ENCODE peak calls at places on chromosomes 2 and 18, in six cellular contexts. One of them, this sample, is unnamed.

GRCh38 chr18:79477711-79478483 is 82.2 kb downstream of the NFATC1 start:
- DNase-seq in fibroblast of pulmonary artery: no peak
- DNase-seq in fibroblast of mammary gland: no peak
- DNase-seq in hepatocyte: no peak
- DNase-seq in WERI-Rb-1: no peak
- DNase-seq in mucosa of descending colon: peak
- DNase-seq in this sample: no peak

GRCh38 chr2:152098798-152099654 is at the start of gene CACNB4:
- DNase-seq in WERI-Rb-1: peak
- DNase-seq in hepatocyte: peak
- DNase-seq in mucosa of descending colon: no peak
- DNase-seq in fibroblast of pulmonary artery: peak
- DNase-seq in fibroblast of mammary gland: peak
- DNase-seq in this sample: no peak

GRCh38 chr2:206543073-206543472 is 99.2 kb upstream of the FAM237A start:
- DNase-seq in hepatocyte: no peak
- DNase-seq in WERI-Rb-1: no peak
- DNase-seq in mucosa of descending colon: no peak
- DNase-seq in fibroblast of pulmonary artery: no peak
- DNase-seq in fibroblast of mammary gland: no peak
- DNase-seq in this sample: no peak

GRCh38 chr2:10787176-10787968 is 25.2 kb downstream of the PDIA6 start:
- DNase-seq in fibroblast of pulmonary artery: no peak
- DNase-seq in hepatocyte: no peak
- DNase-seq in WERI-Rb-1: peak
- DNase-seq in fibroblast of mammary gland: peak
- DNase-seq in mucosa of descending colon: no peak
- DNase-seq in this sample: no peak

GRCh38 chr2:111975053-111975552 is 76.7 kb downstream of the MERTK start:
- DNase-seq in hepatocyte: peak
- DNase-seq in fibroblast of pulmonary artery: peak
- DNase-seq in WERI-Rb-1: no peak
- DNase-seq in mucosa of descending colon: no peak
- DNase-seq in fibroblast of mammary gland: peak
- DNase-seq in this sample: no peak

GRCh38 chr2:120419073-120419472 is 73.1 kb downstream of the INHBB start:
- DNase-seq in fibroblast of pulmonary artery: no peak
- DNase-seq in hepatocyte: no peak
- DNase-seq in mucosa of descending colon: no peak
- DNase-seq in fibroblast of mammary gland: no peak
- DNase-seq in WERI-Rb-1: no peak
- DNase-seq in this sample: no peak

GRCh38 chr18:59453468-59453961 is 94.5 kb upstream of the LMAN1 start:
- DNase-seq in WERI-Rb-1: no peak
- DNase-seq in hepatocyte: peak
- DNase-seq in fibroblast of mammary gland: no peak
- DNase-seq in fibroblast of pulmonary artery: no peak
- DNase-seq in mucosa of descending colon: no peak
- DNase-seq in this sample: no peak

GRCh38 chr2:133405252-133405651 is 163.0 kb downstream of the NCKAP5 start:
- DNase-seq in mucosa of descending colon: no peak
- DNase-seq in fibroblast of pulmonary artery: no peak
- DNase-seq in hepatocyte: no peak
- DNase-seq in fibroblast of mammary gland: no peak
- DNase-seq in WERI-Rb-1: no peak
- DNase-seq in this sample: no peak

GRCh38 chr18:11393486-11393885 is 215.9 kb upstream of the SLC35G4 start:
- DNase-seq in hepatocyte: no peak
- DNase-seq in mucosa of descending colon: no peak
- DNase-seq in WERI-Rb-1: no peak
- DNase-seq in fibroblast of pulmonary artery: no peak
- DNase-seq in fibroblast of mammary gland: no peak
- DNase-seq in this sample: no peak

GRCh38 chr18:11392974-11393373 is 216.4 kb upstream of the SLC35G4 start:
- DNase-seq in mucosa of descending colon: no peak
- DNase-seq in WERI-Rb-1: no peak
- DNase-seq in fibroblast of pulmonary artery: no peak
- DNase-seq in hepatocyte: no peak
- DNase-seq in fibroblast of mammary gland: no peak
- DNase-seq in this sample: no peak

GRCh38 chr18:11398625-11399024 is 210.8 kb upstream of the SLC35G4 start:
- DNase-seq in hepatocyte: no peak
- DNase-seq in fibroblast of pulmonary artery: peak
- DNase-seq in fibroblast of mammary gland: peak
- DNase-seq in WERI-Rb-1: no peak
- DNase-seq in mucosa of descending colon: no peak
- DNase-seq in this sample: no peak
- TF ChIP-seq CTCF in hepatocyte: peak
- TF ChIP-seq CTCF in fibroblast of pulmonary artery: peak
- TF ChIP-seq CTCF in fibroblast of mammary gland: peak
- TF ChIP-seq CTCF in WERI-Rb-1: no peak
- TF ChIP-seq CTCF in mucosa of descending colon: no peak
- TF ChIP-seq CTCF in this sample: no peak

GRCh38 chr18:55489034-55489741 is 98.8 kb downstream of the TCF4 start:
- DNase-seq in mucosa of descending colon: no peak
- DNase-seq in WERI-Rb-1: no peak
- DNase-seq in fibroblast of mammary gland: no peak
- DNase-seq in hepatocyte: no peak
- DNase-seq in fibroblast of pulmonary artery: no peak
- DNase-seq in this sample: no peak
- H3K4me3 ChIP-seq in mucosa of descending colon: no peak
- H3K4me3 ChIP-seq in WERI-Rb-1: no peak
- H3K4me3 ChIP-seq in fibroblast of mammary gland: no peak
- H3K4me3 ChIP-seq in hepatocyte: no peak
- H3K4me3 ChIP-seq in fibroblast of pulmonary artery: no peak
- H3K4me3 ChIP-seq in this sample: no peak

GRCh38 chr2:6865346-6866238 is at the start of gene CMPK2:
- DNase-seq in fibroblast of mammary gland: peak
- DNase-seq in hepatocyte: peak
- DNase-seq in WERI-Rb-1: peak
- DNase-seq in mucosa of descending colon: peak
- DNase-seq in fibroblast of pulmonary artery: peak
- DNase-seq in this sample: no peak
- TF ChIP-seq CTCF in fibroblast of mammary gland: no peak
- TF ChIP-seq CTCF in hepatocyte: no peak
- TF ChIP-seq CTCF in WERI-Rb-1: peak
- TF ChIP-seq CTCF in mucosa of descending colon: no peak
- TF ChIP-seq CTCF in fibroblast of pulmonary artery: no peak
- TF ChIP-seq CTCF in this sample: no peak

GRCh38 chr2:237591379-237591881 is 896 bp upstream of the RAB17 start:
- DNase-seq in fibroblast of pulmonary artery: peak
- DNase-seq in WERI-Rb-1: no peak
- DNase-seq in hepatocyte: no peak
- DNase-seq in fibroblast of mammary gland: peak
- DNase-seq in mucosa of descending colon: no peak
- DNase-seq in this sample: no peak

GRCh38 chr2:237590272-237591020 is at the start of gene RAB17:
- DNase-seq in hepatocyte: peak
- DNase-seq in mucosa of descending colon: peak
- DNase-seq in WERI-Rb-1: no peak
- DNase-seq in fibroblast of mammary gland: no peak
- DNase-seq in fibroblast of pulmonary artery: peak
- DNase-seq in this sample: no peak

GRCh38 chr2:237591021-237591370 is 462 bp upstream of the RAB17 start:
- DNase-seq in hepatocyte: peak
- DNase-seq in fibroblast of mammary gland: no peak
- DNase-seq in WERI-Rb-1: no peak
- DNase-seq in mucosa of descending colon: peak
- DNase-seq in fibroblast of pulmonary artery: no peak
- DNase-seq in this sample: no peak

GRCh38 chr2:237585590-237586221 is 4.8 kb downstream of the RAB17 start:
- DNase-seq in mucosa of descending colon: no peak
- DNase-seq in hepatocyte: no peak
- DNase-seq in fibroblast of mammary gland: no peak
- DNase-seq in fibroblast of pulmonary artery: no peak
- DNase-seq in WERI-Rb-1: no peak
- DNase-seq in this sample: no peak

GRCh38 chr2:237588044-237588696 is 2.4 kb downstream of the RAB17 start:
- DNase-seq in mucosa of descending colon: no peak
- DNase-seq in fibroblast of pulmonary artery: no peak
- DNase-seq in hepatocyte: no peak
- DNase-seq in fibroblast of mammary gland: no peak
- DNase-seq in WERI-Rb-1: peak
- DNase-seq in this sample: no peak
- H3K4me3 ChIP-seq in mucosa of descending colon: no peak
- H3K4me3 ChIP-seq in fibroblast of pulmonary artery: no peak
- H3K4me3 ChIP-seq in hepatocyte: no peak
- H3K4me3 ChIP-seq in fibroblast of mammary gland: no peak
- H3K4me3 ChIP-seq in WERI-Rb-1: no peak
- H3K4me3 ChIP-seq in this sample: no peak

This sample was measured in right atrium auricular region.